ENCODE peak calls at places on chromosomes 3 and 15, in seven cellular contexts. D is SHP77; N is HTR-8/SVneo; Q is cardiac muscle cell; Y is activated gamma-delta T cell treated with Interleukin-2 at 50 U/mL for 16 hours; T is CD8-positive, alpha-beta T cell; I is fibroblast of the conjunctiva. U is an unnamed sample.

GRCh38 chr3:184448321-184449160 is 68.7 kb downstream of the CHRD start:
- DNase-seq in D (no peak), N (peak; percentile 64), Q (no peak), Y (no peak), T (no peak), I (peak; percentile 23), U (no peak)

GRCh38 chr3:14884665-14885064 is 62.7 kb upstream of the NR2C2 start:
- DNase-seq in D (no peak), N (no peak), Q (no peak), Y (peak; percentile 10), T (peak; percentile 20), I (no peak), U (peak; percentile 10)

GRCh38 chr3:149908558-149908957 is 62.1 kb downstream of the PFN2 start:
- DNase-seq in D (no peak), N (no peak), Q (no peak), Y (no peak), T (no peak), I (no peak), U (no peak)

GRCh38 chr3:79521221-79521848 is 246.5 kb downstream of the ROBO1 start:
- DNase-seq in D (peak; percentile 51), N (peak; percentile 41), Q (peak; percentile 61), Y (no peak), T (no peak), I (peak; percentile 28), U (no peak)

GRCh38 chr3:181623924-181624694 is 87.6 kb upstream of the SOX2 start:
- DNase-seq in D (no peak), N (no peak), Q (peak; percentile 6), Y (no peak), T (no peak), I (no peak), U (no peak)

GRCh38 chr3:156787926-156788663 is 38.1 kb upstream of the LEKR1 start:
- DNase-seq in D (no peak), N (peak; percentile 75), Q (no peak), Y (no peak), T (no peak), I (peak; percentile 85), U (no peak)

GRCh38 chr3:44076221-44076829 is 165.4 kb upstream of the TOPAZ1 start:
- DNase-seq in D (peak; percentile 3), N (no peak), Q (no peak), Y (no peak), T (no peak), I (no peak), U (no peak)

GRCh38 chr3:4744405-4745239 is 234.6 kb upstream of the BHLHE40 start:
- DNase-seq in D (no peak), N (no peak), Q (no peak), Y (no peak), T (no peak), I (no peak), U (no peak)

GRCh38 chr3:129689036-129689435 is 82.6 kb upstream of the PLXND1 start:
- DNase-seq in D (no peak), N (no peak), Q (no peak), Y (no peak), T (no peak), I (no peak), U (no peak)

GRCh38 chr3:126952261-126952982 is 30.5 kb upstream of the PLXNA1 start:
- DNase-seq in D (no peak), N (no peak), Q (no peak), Y (no peak), T (no peak), I (no peak), U (no peak)

GRCh38 chr15:89335289-89336041 is 841 bp upstream of the POLG start:
- DNase-seq in D (peak; percentile 88), N (no peak), Q (peak; percentile 40), Y (no peak), T (no peak), I (no peak), U (no peak)

U was measured in CD4-positive, alpha-beta T cell.